ENCODE peak calls at places on chromosomes 12 and 14, in nine cellular contexts. One of them, this sample, is unnamed.

GRCh38 chr14:91654836-91655235 is 77.0 kb downstream of the CATSPERB start:
- DNase-seq in thoracic aorta: no peak
- DNase-seq in lower lobe of right lung: no peak
- DNase-seq in CD4-positive, alpha-beta T cell: no peak
- DNase-seq in IMR-90: no peak
- DNase-seq in mucosa of descending colon: no peak
- DNase-seq in epithelial cell of esophagus: peak
- DNase-seq in activated B cell treated with CpG ODN at 0.5 μM for 24 hours: no peak
- DNase-seq in pancreas: no peak
- DNase-seq in this sample: no peak

GRCh38 chr12:94204647-94205247 is 56.4 kb downstream of the PLXNC1 start:
- DNase-seq in mucosa of descending colon: no peak
- DNase-seq in pancreas: no peak
- DNase-seq in IMR-90: no peak
- DNase-seq in activated B cell treated with CpG ODN at 0.5 μM for 24 hours: no peak
- DNase-seq in lower lobe of right lung: no peak
- DNase-seq in epithelial cell of esophagus: no peak
- DNase-seq in thoracic aorta: no peak
- DNase-seq in CD4-positive, alpha-beta T cell: no peak
- DNase-seq in this sample: no peak

GRCh38 chr12:132218519-132218860 is 74.2 kb downstream of the NOC4L start:
- DNase-seq in lower lobe of right lung: no peak
- DNase-seq in thoracic aorta: no peak
- DNase-seq in epithelial cell of esophagus: no peak
- DNase-seq in pancreas: no peak
- DNase-seq in CD4-positive, alpha-beta T cell: no peak
- DNase-seq in IMR-90: no peak
- DNase-seq in activated B cell treated with CpG ODN at 0.5 μM for 24 hours: no peak
- DNase-seq in mucosa of descending colon: no peak
- DNase-seq in this sample: no peak

GRCh38 chr12:11672361-11672760 is 22.9 kb downstream of the ETV6 start:
- DNase-seq in IMR-90: no peak
- DNase-seq in mucosa of descending colon: no peak
- DNase-seq in activated B cell treated with CpG ODN at 0.5 μM for 24 hours: no peak
- DNase-seq in pancreas: no peak
- DNase-seq in CD4-positive, alpha-beta T cell: no peak
- DNase-seq in lower lobe of right lung: no peak
- DNase-seq in thoracic aorta: no peak
- DNase-seq in epithelial cell of esophagus: no peak
- DNase-seq in this sample: no peak

GRCh38 chr14:91509083-91509877 is 830 bp downstream of the PPP4R3A start:
- DNase-seq in lower lobe of right lung: peak
- DNase-seq in CD4-positive, alpha-beta T cell: peak
- DNase-seq in pancreas: peak
- DNase-seq in epithelial cell of esophagus: peak
- DNase-seq in activated B cell treated with CpG ODN at 0.5 μM for 24 hours: peak
- DNase-seq in IMR-90: no peak
- DNase-seq in mucosa of descending colon: peak
- DNase-seq in thoracic aorta: no peak
- DNase-seq in this sample: peak

GRCh38 chr14:95222151-95222631 is 64.9 kb upstream of the DICER1 start:
- DNase-seq in lower lobe of right lung: no peak
- DNase-seq in CD4-positive, alpha-beta T cell: no peak
- DNase-seq in pancreas: no peak
- DNase-seq in IMR-90: peak
- DNase-seq in thoracic aorta: no peak
- DNase-seq in epithelial cell of esophagus: peak
- DNase-seq in mucosa of descending colon: no peak
- DNase-seq in activated B cell treated with CpG ODN at 0.5 μM for 24 hours: no peak
- DNase-seq in this sample: no peak

GRCh38 chr14:83975435-83976222 is 1554.3 kb upstream of the FLRT2 start:
- DNase-seq in IMR-90: peak
- DNase-seq in activated B cell treated with CpG ODN at 0.5 μM for 24 hours: no peak
- DNase-seq in thoracic aorta: peak
- DNase-seq in mucosa of descending colon: peak
- DNase-seq in lower lobe of right lung: no peak
- DNase-seq in CD4-positive, alpha-beta T cell: no peak
- DNase-seq in pancreas: peak
- DNase-seq in epithelial cell of esophagus: no peak
- DNase-seq in this sample: no peak

GRCh38 chr12:107670999-107671643 is 14.5 kb upstream of the PWP1 start:
- DNase-seq in pancreas: no peak
- DNase-seq in activated B cell treated with CpG ODN at 0.5 μM for 24 hours: no peak
- DNase-seq in IMR-90: peak
- DNase-seq in thoracic aorta: no peak
- DNase-seq in lower lobe of right lung: no peak
- DNase-seq in epithelial cell of esophagus: peak
- DNase-seq in CD4-positive, alpha-beta T cell: peak
- DNase-seq in mucosa of descending colon: peak
- DNase-seq in this sample: no peak

GRCh38 chr12:98736352-98737326 is 91.5 kb downstream of the APAF1 start:
- DNase-seq in epithelial cell of esophagus: no peak
- DNase-seq in thoracic aorta: no peak
- DNase-seq in activated B cell treated with CpG ODN at 0.5 μM for 24 hours: no peak
- DNase-seq in mucosa of descending colon: peak
- DNase-seq in lower lobe of right lung: no peak
- DNase-seq in pancreas: no peak
- DNase-seq in IMR-90: peak
- DNase-seq in CD4-positive, alpha-beta T cell: no peak
- DNase-seq in this sample: no peak

GRCh38 chr14:39023939-39024871 is 78.8 kb downstream of the SEC23A start:
- DNase-seq in IMR-90: no peak
- DNase-seq in epithelial cell of esophagus: no peak
- DNase-seq in CD4-positive, alpha-beta T cell: no peak
- DNase-seq in activated B cell treated with CpG ODN at 0.5 μM for 24 hours: no peak
- DNase-seq in mucosa of descending colon: peak
- DNase-seq in lower lobe of right lung: no peak
- DNase-seq in thoracic aorta: no peak
- DNase-seq in pancreas: no peak
- DNase-seq in this sample: no peak

GRCh38 chr12:19402743-19403400 is 36.4 kb upstream of the AEBP2 start:
- DNase-seq in activated B cell treated with CpG ODN at 0.5 μM for 24 hours: no peak
- DNase-seq in epithelial cell of esophagus: peak
- DNase-seq in mucosa of descending colon: peak
- DNase-seq in lower lobe of right lung: peak
- DNase-seq in thoracic aorta: peak
- DNase-seq in CD4-positive, alpha-beta T cell: no peak
- DNase-seq in IMR-90: peak
- DNase-seq in pancreas: peak
- DNase-seq in this sample: no peak

GRCh38 chr12:54429014-54429471 is 10.0 kb upstream of the ITGA5 start:
- DNase-seq in mucosa of descending colon: no peak
- DNase-seq in IMR-90: no peak
- DNase-seq in CD4-positive, alpha-beta T cell: no peak
- DNase-seq in thoracic aorta: no peak
- DNase-seq in epithelial cell of esophagus: peak
- DNase-seq in pancreas: no peak
- DNase-seq in lower lobe of right lung: no peak
- DNase-seq in activated B cell treated with CpG ODN at 0.5 μM for 24 hours: no peak
- DNase-seq in this sample: no peak

GRCh38 chr14:71166434-71166833 is 259.2 kb downstream of the PCNX1 start:
- DNase-seq in IMR-90: peak
- DNase-seq in lower lobe of right lung: no peak
- DNase-seq in CD4-positive, alpha-beta T cell: no peak
- DNase-seq in activated B cell treated with CpG ODN at 0.5 μM for 24 hours: no peak
- DNase-seq in thoracic aorta: no peak
- DNase-seq in mucosa of descending colon: peak
- DNase-seq in epithelial cell of esophagus: peak
- DNase-seq in pancreas: peak
- DNase-seq in this sample: no peak

DNA sequence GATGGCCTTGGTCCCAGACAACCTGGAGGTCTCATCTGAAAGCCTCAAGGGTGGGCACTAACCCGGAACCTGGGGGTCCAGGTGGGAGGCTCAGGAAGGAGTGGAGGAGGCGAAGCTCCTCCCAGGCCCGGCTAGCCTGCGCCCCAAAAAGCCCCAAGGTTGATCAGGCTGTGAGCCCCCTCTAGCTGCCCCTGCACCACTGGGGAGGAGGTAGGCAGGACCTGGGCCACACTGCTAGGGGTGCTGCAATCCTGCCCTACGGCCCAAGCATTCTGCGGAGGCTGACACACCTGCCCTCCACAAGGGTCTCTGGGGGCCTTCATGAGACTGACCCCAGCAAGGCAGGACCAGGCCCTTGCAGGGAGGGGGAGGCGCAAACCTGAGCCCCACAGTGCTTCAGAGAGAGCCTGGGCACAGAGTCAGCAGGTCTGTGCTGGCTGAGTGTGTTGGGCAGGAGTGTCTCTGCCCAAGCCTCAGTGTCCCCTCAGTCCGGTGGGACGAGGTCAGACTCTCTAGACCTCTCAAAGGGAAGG is 51.9 kb downstream of the CCDC85C start:
- DNase-seq in pancreas: no peak
- DNase-seq in epithelial cell of esophagus: no peak
- DNase-seq in activated B cell treated with CpG ODN at 0.5 μM for 24 hours: no peak
- DNase-seq in lower lobe of right lung: no peak
- DNase-seq in IMR-90: no peak
- DNase-seq in thoracic aorta: no peak
- DNase-seq in mucosa of descending colon: no peak
- DNase-seq in CD4-positive, alpha-beta T cell: no peak
- DNase-seq in this sample: no peak
- TF ChIP-seq CTCF in pancreas: no peak
- TF ChIP-seq CTCF in epithelial cell of esophagus: no peak
- TF ChIP-seq CTCF in activated B cell treated with CpG ODN at 0.5 μM for 24 hours: no peak
- TF ChIP-seq CTCF in lower lobe of right lung: no peak
- TF ChIP-seq CTCF in IMR-90: no peak
- TF ChIP-seq CTCF in thoracic aorta: no peak
- TF ChIP-seq CTCF in mucosa of descending colon: no peak
- TF ChIP-seq CTCF in CD4-positive, alpha-beta T cell: no peak
- TF ChIP-seq CTCF in this sample: no peak

GRCh38 chr14:32458720-32459119 is 129.6 kb downstream of the AKAP6 start:
- DNase-seq in epithelial cell of esophagus: no peak
- DNase-seq in CD4-positive, alpha-beta T cell: no peak
- DNase-seq in IMR-90: no peak
- DNase-seq in thoracic aorta: no peak
- DNase-seq in mucosa of descending colon: no peak
- DNase-seq in lower lobe of right lung: no peak
- DNase-seq in pancreas: no peak
- DNase-seq in activated B cell treated with CpG ODN at 0.5 μM for 24 hours: no peak
- DNase-seq in this sample: no peak

GRCh38 chr14:32450919-32451675 is 122.0 kb downstream of the AKAP6 start:
- DNase-seq in CD4-positive, alpha-beta T cell: no peak
- DNase-seq in IMR-90: no peak
- DNase-seq in epithelial cell of esophagus: peak
- DNase-seq in lower lobe of right lung: no peak
- DNase-seq in activated B cell treated with CpG ODN at 0.5 μM for 24 hours: no peak
- DNase-seq in mucosa of descending colon: no peak
- DNase-seq in thoracic aorta: no peak
- DNase-seq in pancreas: no peak
- DNase-seq in this sample: no peak

GRCh38 chr14:32449640-32450039 is 120.5 kb downstream of the AKAP6 start:
- DNase-seq in mucosa of descending colon: no peak
- DNase-seq in thoracic aorta: no peak
- DNase-seq in CD4-positive, alpha-beta T cell: no peak
- DNase-seq in epithelial cell of esophagus: no peak
- DNase-seq in activated B cell treated with CpG ODN at 0.5 μM for 24 hours: no peak
- DNase-seq in lower lobe of right lung: no peak
- DNase-seq in IMR-90: no peak
- DNase-seq in pancreas: no peak
- DNase-seq in this sample: no peak

GRCh38 chr14:32457213-32457920 is 128.3 kb downstream of the AKAP6 start:
- DNase-seq in mucosa of descending colon: no peak
- DNase-seq in IMR-90: peak
- DNase-seq in thoracic aorta: no peak
- DNase-seq in CD4-positive, alpha-beta T cell: no peak
- DNase-seq in activated B cell treated with CpG ODN at 0.5 μM for 24 hours: no peak
- DNase-seq in epithelial cell of esophagus: no peak
- DNase-seq in pancreas: no peak
- DNase-seq in lower lobe of right lung: no peak
- DNase-seq in this sample: no peak

DNA sequence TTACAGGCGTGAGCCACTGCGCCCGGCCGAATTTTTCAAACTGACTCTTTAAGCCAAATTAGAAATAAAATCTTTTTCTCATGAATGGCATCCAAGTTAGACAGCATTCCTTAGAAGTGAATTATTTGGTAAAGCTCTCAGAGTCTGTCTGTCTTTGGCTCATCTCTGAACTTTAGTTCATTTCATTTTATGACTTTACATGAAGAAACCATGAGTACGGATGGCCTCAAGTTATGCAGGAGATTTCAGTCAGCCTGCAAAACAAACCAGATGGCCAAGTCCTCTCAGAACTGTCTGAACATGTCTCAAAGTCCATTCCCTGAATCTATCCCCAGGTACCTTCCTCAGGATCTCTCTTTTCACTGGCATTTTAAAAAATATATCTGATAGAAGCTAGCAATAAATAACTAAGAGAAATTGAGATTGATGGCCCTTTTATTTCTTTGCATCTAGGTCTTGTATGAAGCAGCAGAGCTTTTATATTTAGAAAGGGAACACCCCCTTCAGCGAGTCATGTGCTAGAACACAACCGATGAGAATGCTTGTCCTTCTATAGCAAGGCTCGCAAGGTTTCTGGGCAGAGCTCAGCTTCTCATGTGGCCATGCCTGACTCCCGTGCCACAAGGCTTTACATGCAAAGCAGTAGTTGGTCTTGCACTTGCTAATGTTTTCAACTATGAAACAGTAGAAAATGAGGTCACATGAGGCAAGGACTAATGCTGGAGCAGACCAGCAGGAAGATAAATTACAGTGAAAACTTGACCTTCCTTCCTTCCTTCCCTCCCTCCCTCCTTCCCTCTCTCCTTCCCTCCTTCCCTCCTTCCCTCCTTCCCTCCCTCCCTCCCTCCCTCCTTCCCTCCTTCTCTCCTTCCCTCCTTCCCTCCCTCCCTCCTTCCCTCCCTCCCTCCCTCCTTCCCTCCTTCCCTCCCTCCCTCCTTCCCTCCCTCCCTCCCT is 125.0 kb downstream of the AKAP6 start:
- DNase-seq in IMR-90: peak
- DNase-seq in mucosa of descending colon: no peak
- DNase-seq in activated B cell treated with CpG ODN at 0.5 μM for 24 hours: no peak
- DNase-seq in pancreas: no peak
- DNase-seq in thoracic aorta: no peak
- DNase-seq in CD4-positive, alpha-beta T cell: no peak
- DNase-seq in lower lobe of right lung: no peak
- DNase-seq in epithelial cell of esophagus: peak
- DNase-seq in this sample: no peak
- TF ChIP-seq CTCF in IMR-90: no peak
- TF ChIP-seq CTCF in mucosa of descending colon: no peak
- TF ChIP-seq CTCF in activated B cell treated with CpG ODN at 0.5 μM for 24 hours: no peak
- TF ChIP-seq CTCF in pancreas: no peak
- TF ChIP-seq CTCF in thoracic aorta: no peak
- TF ChIP-seq CTCF in CD4-positive, alpha-beta T cell: no peak
- TF ChIP-seq CTCF in lower lobe of right lung: no peak
- TF ChIP-seq CTCF in epithelial cell of esophagus: no peak
- TF ChIP-seq CTCF in this sample: no peak

GRCh38 chr12:25960176-25960575 is 1.7 kb downstream of the RASSF8 start:
- DNase-seq in lower lobe of right lung: no peak
- DNase-seq in CD4-positive, alpha-beta T cell: no peak
- DNase-seq in pancreas: no peak
- DNase-seq in thoracic aorta: no peak
- DNase-seq in IMR-90: peak
- DNase-seq in mucosa of descending colon: no peak
- DNase-seq in epithelial cell of esophagus: peak
- DNase-seq in activated B cell treated with CpG ODN at 0.5 μM for 24 hours: no peak
- DNase-seq in this sample: no peak
- TF ChIP-seq CTCF in lower lobe of right lung: no peak
- TF ChIP-seq CTCF in CD4-positive, alpha-beta T cell: no peak
- TF ChIP-seq CTCF in pancreas: no peak
- TF ChIP-seq CTCF in thoracic aorta: no peak
- TF ChIP-seq CTCF in IMR-90: peak
- TF ChIP-seq CTCF in mucosa of descending colon: no peak
- TF ChIP-seq CTCF in epithelial cell of esophagus: no peak
- TF ChIP-seq CTCF in activated B cell treated with CpG ODN at 0.5 μM for 24 hours: no peak
- TF ChIP-seq CTCF in this sample: no peak

GRCh38 chr14:73746540-73747385 is 32.6 kb upstream of the PNMA1 start:
- DNase-seq in IMR-90: no peak
- DNase-seq in epithelial cell of esophagus: no peak
- DNase-seq in mucosa of descending colon: no peak
- DNase-seq in activated B cell treated with CpG ODN at 0.5 μM for 24 hours: no peak
- DNase-seq in pancreas: no peak
- DNase-seq in lower lobe of right lung: no peak
- DNase-seq in CD4-positive, alpha-beta T cell: no peak
- DNase-seq in thoracic aorta: no peak
- DNase-seq in this sample: no peak
- TF ChIP-seq CTCF in IMR-90: peak
- TF ChIP-seq CTCF in epithelial cell of esophagus: peak
- TF ChIP-seq CTCF in mucosa of descending colon: no peak
- TF ChIP-seq CTCF in activated B cell treated with CpG ODN at 0.5 μM for 24 hours: no peak
- TF ChIP-seq CTCF in pancreas: no peak
- TF ChIP-seq CTCF in lower lobe of right lung: no peak
- TF ChIP-seq CTCF in CD4-positive, alpha-beta T cell: no peak
- TF ChIP-seq CTCF in thoracic aorta: no peak
- TF ChIP-seq CTCF in this sample: peak

This sample was measured in CD14-positive monocyte.